ENCODE peak calls at places on chromosomes 16 and 17, in seven cellular contexts. J is fibroblast of pulmonary artery, S is NCI-H1417, K is T-helper 1 cell, G is Kasumi-1, V is NCI-H446 treated with DMSO at 0.1 percent for 48 hours, N is memory B cell. C is an unnamed sample.

GRCh38 chr17:57909548-57909947 is 45.7 kb downstream of the CUEDC1 start:
- DNase-seq in K (no peak), S (no peak), J (no peak), G (no peak), V (no peak), N (no peak), C (no peak)

GRCh38 chr16:77833906-77834599 is 45.7 kb downstream of the VAT1L start:
- DNase-seq in K (no peak), V (no peak), J (peak), S (no peak), N (no peak), G (no peak), C (no peak)

GRCh38 chr16:29943846-29944669 is 17.8 kb upstream of the TMEM219 start:
- DNase-seq in N (no peak), V (no peak), J (peak), G (no peak), K (no peak), S (peak), C (no peak)

GRCh38 chr16:85139888-85140339 is 27.6 kb upstream of the CIBAR2 start:
- DNase-seq in K (no peak), S (no peak), G (no peak), J (no peak), N (no peak), V (no peak), C (no peak)

GRCh38 chr16:58418601-58419000 is 26.3 kb downstream of the GINS3 start:
- DNase-seq in S (no peak), K (no peak), N (no peak), V (no peak), J (peak), G (no peak), C (no peak)

GRCh38 chr17:79794659-79795511 is 2.0 kb downstream of the CBX8 start:
- DNase-seq in S (no peak), N (no peak), V (no peak), K (no peak), G (no peak), J (no peak), C (no peak)

GRCh38 chr16:1308036-1308976 is 1.1 kb upstream of the UBE2I start:
- DNase-seq in J (peak), S (no peak), V (no peak), N (no peak), G (peak), K (no peak), C (no peak)

GRCh38 chr16:69417537-69418199 is 6.8 kb upstream of the CYB5B start:
- DNase-seq in J (peak), G (no peak), S (no peak), K (no peak), N (no peak), V (no peak), C (no peak)

GRCh38 chr17:76550712-76551615 is 11.1 kb downstream of the PRCD start:
- DNase-seq in V (no peak), G (peak), J (peak), K (no peak), N (no peak), S (no peak), C (no peak)

GRCh38 chr16:72124761-72125634 is 31.4 kb downstream of the DHX38 start:
- DNase-seq in G (peak), N (peak), J (peak), K (no peak), V (peak), S (peak), C (peak)

GRCh38 chr17:73007447-73007846 is 85.0 kb downstream of the SLC39A11 start:
- DNase-seq in K (no peak), S (no peak), V (no peak), J (peak), N (no peak), G (peak), C (no peak)

GRCh38 chr16:6193718-6194117 is 1096.1 kb upstream of the EEF2KMT start:
- DNase-seq in G (no peak), S (no peak), V (no peak), K (no peak), J (peak), N (no peak), C (no peak)

GRCh38 chr16:1378804-1379053 is 27.0 kb downstream of the GNPTG start:
- DNase-seq in S (no peak), V (no peak), K (no peak), G (no peak), J (no peak), N (no peak), C (no peak)

GRCh38 chr16:15641753-15642556 is 999 bp downstream of the MARF1 start:
- DNase-seq in J (no peak), S (no peak), N (no peak), G (no peak), V (no peak), K (no peak), C (no peak)

GRCh38 chr16:57801856-57802634 is at the start of gene KIFC3:
- DNase-seq in V (no peak), G (peak), N (no peak), S (peak), K (peak), J (peak), C (no peak)

C was measured in CD4-positive, CD25-positive, alpha-beta regulatory T cell.